ENCODE peak calls at places on chromosome 4, in eight cellular contexts. One of them, this sample, is unnamed.

GRCh38 chr4:99809326-99809725 is 7.3 kb upstream of the DAPP1 start:
- DNase-seq in naive thymus-derived CD4-positive, alpha-beta T cell: no peak
- DNase-seq in activated naive CD4-positive, alpha-beta T cell: no peak
- DNase-seq in left kidney: no peak
- DNase-seq in thoracic aorta: no peak
- DNase-seq in stimulated activated naive CD8-positive, alpha-beta T cell treated with anti-CD3 and anti-CD28 coated beads, Interleukin-15, Interleukin-2, amounts not matched to agents 100 U/mL and 50 U/mL, for 24 hours: no peak
- DNase-seq in sciatic nerve: no peak
- DNase-seq in germinal center: peak; percentile 36
- DNase-seq in this sample: peak; percentile 85

GRCh38 chr4:109947457-109947856 is 34.8 kb downstream of the EGF start:
- DNase-seq in naive thymus-derived CD4-positive, alpha-beta T cell: no peak
- DNase-seq in activated naive CD4-positive, alpha-beta T cell: no peak
- DNase-seq in left kidney: no peak
- DNase-seq in thoracic aorta: no peak
- DNase-seq in stimulated activated naive CD8-positive, alpha-beta T cell treated with anti-CD3 and anti-CD28 coated beads, Interleukin-15, Interleukin-2, amounts not matched to agents 100 U/mL and 50 U/mL, for 24 hours: no peak
- DNase-seq in sciatic nerve: no peak
- DNase-seq in germinal center: no peak
- DNase-seq in this sample: no peak

GRCh38 chr4:113978561-113979156 is 788 bp downstream of the ARSJ start:
- DNase-seq in naive thymus-derived CD4-positive, alpha-beta T cell: no peak
- DNase-seq in activated naive CD4-positive, alpha-beta T cell: no peak
- DNase-seq in left kidney: peak; percentile 53
- DNase-seq in thoracic aorta: no peak
- DNase-seq in stimulated activated naive CD8-positive, alpha-beta T cell treated with anti-CD3 and anti-CD28 coated beads, Interleukin-15, Interleukin-2, amounts not matched to agents 100 U/mL and 50 U/mL, for 24 hours: no peak
- DNase-seq in sciatic nerve: no peak
- DNase-seq in germinal center: no peak
- DNase-seq in this sample: no peak

GRCh38 chr4:137367608-137368007 is 164.7 kb downstream of the PCDH18 start:
- DNase-seq in naive thymus-derived CD4-positive, alpha-beta T cell: no peak
- DNase-seq in activated naive CD4-positive, alpha-beta T cell: no peak
- DNase-seq in left kidney: no peak
- DNase-seq in thoracic aorta: no peak
- DNase-seq in stimulated activated naive CD8-positive, alpha-beta T cell treated with anti-CD3 and anti-CD28 coated beads, Interleukin-15, Interleukin-2, amounts not matched to agents 100 U/mL and 50 U/mL, for 24 hours: no peak
- DNase-seq in sciatic nerve: no peak
- DNase-seq in germinal center: no peak
- DNase-seq in this sample: no peak

GRCh38 chr4:38119663-38120374 is 159.6 kb downstream of the PTTG2 start:
- DNase-seq in naive thymus-derived CD4-positive, alpha-beta T cell: no peak
- DNase-seq in activated naive CD4-positive, alpha-beta T cell: no peak
- DNase-seq in left kidney: peak; percentile 87
- DNase-seq in thoracic aorta: no peak
- DNase-seq in stimulated activated naive CD8-positive, alpha-beta T cell treated with anti-CD3 and anti-CD28 coated beads, Interleukin-15, Interleukin-2, amounts not matched to agents 100 U/mL and 50 U/mL, for 24 hours: no peak
- DNase-seq in sciatic nerve: no peak
- DNase-seq in germinal center: no peak
- DNase-seq in this sample: no peak

GRCh38 chr4:41399191-41399590 is 138.8 kb upstream of the LIMCH1 start:
- DNase-seq in naive thymus-derived CD4-positive, alpha-beta T cell: no peak
- DNase-seq in activated naive CD4-positive, alpha-beta T cell: no peak
- DNase-seq in left kidney: no peak
- DNase-seq in thoracic aorta: no peak
- DNase-seq in stimulated activated naive CD8-positive, alpha-beta T cell treated with anti-CD3 and anti-CD28 coated beads, Interleukin-15, Interleukin-2, amounts not matched to agents 100 U/mL and 50 U/mL, for 24 hours: no peak
- DNase-seq in sciatic nerve: no peak
- DNase-seq in germinal center: no peak
- DNase-seq in this sample: no peak

GRCh38 chr4:92031825-92032224 is 271.9 kb upstream of the GRID2 start:
- DNase-seq in naive thymus-derived CD4-positive, alpha-beta T cell: no peak
- DNase-seq in activated naive CD4-positive, alpha-beta T cell: no peak
- DNase-seq in left kidney: no peak
- DNase-seq in thoracic aorta: no peak
- DNase-seq in stimulated activated naive CD8-positive, alpha-beta T cell treated with anti-CD3 and anti-CD28 coated beads, Interleukin-15, Interleukin-2, amounts not matched to agents 100 U/mL and 50 U/mL, for 24 hours: no peak
- DNase-seq in sciatic nerve: no peak
- DNase-seq in germinal center: no peak
- DNase-seq in this sample: no peak

GRCh38 chr4:109191216-109191615 is 111.2 kb downstream of the COL25A1 start:
- DNase-seq in naive thymus-derived CD4-positive, alpha-beta T cell: no peak
- DNase-seq in activated naive CD4-positive, alpha-beta T cell: no peak
- DNase-seq in left kidney: no peak
- DNase-seq in thoracic aorta: no peak
- DNase-seq in stimulated activated naive CD8-positive, alpha-beta T cell treated with anti-CD3 and anti-CD28 coated beads, Interleukin-15, Interleukin-2, amounts not matched to agents 100 U/mL and 50 U/mL, for 24 hours: no peak
- DNase-seq in sciatic nerve: no peak
- DNase-seq in germinal center: no peak
- DNase-seq in this sample: no peak

GRCh38 chr4:148795156-148795864 is 353.1 kb upstream of the NR3C2 start:
- DNase-seq in naive thymus-derived CD4-positive, alpha-beta T cell: no peak
- DNase-seq in activated naive CD4-positive, alpha-beta T cell: no peak
- DNase-seq in left kidney: no peak
- DNase-seq in thoracic aorta: no peak
- DNase-seq in stimulated activated naive CD8-positive, alpha-beta T cell treated with anti-CD3 and anti-CD28 coated beads, Interleukin-15, Interleukin-2, amounts not matched to agents 100 U/mL and 50 U/mL, for 24 hours: no peak
- DNase-seq in sciatic nerve: no peak
- DNase-seq in germinal center: no peak
- DNase-seq in this sample: no peak

GRCh38 chr4:163484906-163485305 is 9.6 kb upstream of the TMA16 start:
- DNase-seq in naive thymus-derived CD4-positive, alpha-beta T cell: peak; percentile 26
- DNase-seq in activated naive CD4-positive, alpha-beta T cell: peak; percentile 0
- DNase-seq in left kidney: peak; percentile 81
- DNase-seq in thoracic aorta: no peak
- DNase-seq in stimulated activated naive CD8-positive, alpha-beta T cell treated with anti-CD3 and anti-CD28 coated beads, Interleukin-15, Interleukin-2, amounts not matched to agents 100 U/mL and 50 U/mL, for 24 hours: peak; percentile 64
- DNase-seq in sciatic nerve: peak; percentile 63
- DNase-seq in germinal center: peak; percentile 61
- DNase-seq in this sample: peak; percentile 45

GRCh38 chr4:7828011-7828720 is 111.5 kb downstream of the AFAP1 start:
- DNase-seq in naive thymus-derived CD4-positive, alpha-beta T cell: no peak
- DNase-seq in activated naive CD4-positive, alpha-beta T cell: no peak
- DNase-seq in left kidney: peak; percentile 97
- DNase-seq in thoracic aorta: no peak
- DNase-seq in stimulated activated naive CD8-positive, alpha-beta T cell treated with anti-CD3 and anti-CD28 coated beads, Interleukin-15, Interleukin-2, amounts not matched to agents 100 U/mL and 50 U/mL, for 24 hours: peak; percentile 47
- DNase-seq in sciatic nerve: peak; percentile 81
- DNase-seq in germinal center: no peak
- DNase-seq in this sample: no peak

GRCh38 chr4:176383273-176384077 is 63.7 kb downstream of the SPCS3 start:
- DNase-seq in naive thymus-derived CD4-positive, alpha-beta T cell: no peak
- DNase-seq in activated naive CD4-positive, alpha-beta T cell: no peak
- DNase-seq in left kidney: no peak
- DNase-seq in thoracic aorta: no peak
- DNase-seq in stimulated activated naive CD8-positive, alpha-beta T cell treated with anti-CD3 and anti-CD28 coated beads, Interleukin-15, Interleukin-2, amounts not matched to agents 100 U/mL and 50 U/mL, for 24 hours: no peak
- DNase-seq in sciatic nerve: no peak
- DNase-seq in germinal center: no peak
- DNase-seq in this sample: no peak

GRCh38 chr4:185171373-185172071 is 28.5 kb downstream of the SLC25A4 start:
- DNase-seq in naive thymus-derived CD4-positive, alpha-beta T cell: no peak
- DNase-seq in activated naive CD4-positive, alpha-beta T cell: no peak
- DNase-seq in left kidney: peak; percentile 34
- DNase-seq in thoracic aorta: no peak
- DNase-seq in stimulated activated naive CD8-positive, alpha-beta T cell treated with anti-CD3 and anti-CD28 coated beads, Interleukin-15, Interleukin-2, amounts not matched to agents 100 U/mL and 50 U/mL, for 24 hours: no peak
- DNase-seq in sciatic nerve: no peak
- DNase-seq in germinal center: no peak
- DNase-seq in this sample: no peak

GRCh38 chr4:163755013-163755412 is 260.5 kb downstream of the TMA16 start:
- DNase-seq in naive thymus-derived CD4-positive, alpha-beta T cell: no peak
- DNase-seq in activated naive CD4-positive, alpha-beta T cell: no peak
- DNase-seq in left kidney: no peak
- DNase-seq in thoracic aorta: no peak
- DNase-seq in stimulated activated naive CD8-positive, alpha-beta T cell treated with anti-CD3 and anti-CD28 coated beads, Interleukin-15, Interleukin-2, amounts not matched to agents 100 U/mL and 50 U/mL, for 24 hours: no peak
- DNase-seq in sciatic nerve: no peak
- DNase-seq in germinal center: peak; percentile 11
- DNase-seq in this sample: no peak

GRCh38 chr4:55183926-55184599 is 58.7 kb upstream of the KDR start:
- DNase-seq in naive thymus-derived CD4-positive, alpha-beta T cell: no peak
- DNase-seq in activated naive CD4-positive, alpha-beta T cell: no peak
- DNase-seq in left kidney: no peak
- DNase-seq in thoracic aorta: no peak
- DNase-seq in stimulated activated naive CD8-positive, alpha-beta T cell treated with anti-CD3 and anti-CD28 coated beads, Interleukin-15, Interleukin-2, amounts not matched to agents 100 U/mL and 50 U/mL, for 24 hours: no peak
- DNase-seq in sciatic nerve: no peak
- DNase-seq in germinal center: no peak
- DNase-seq in this sample: no peak

GRCh38 chr4:143411527-143412480 is 75.1 kb downstream of the GAB1 start:
- DNase-seq in naive thymus-derived CD4-positive, alpha-beta T cell: no peak
- DNase-seq in activated naive CD4-positive, alpha-beta T cell: no peak
- DNase-seq in left kidney: no peak
- DNase-seq in thoracic aorta: no peak
- DNase-seq in stimulated activated naive CD8-positive, alpha-beta T cell treated with anti-CD3 and anti-CD28 coated beads, Interleukin-15, Interleukin-2, amounts not matched to agents 100 U/mL and 50 U/mL, for 24 hours: no peak
- DNase-seq in sciatic nerve: no peak
- DNase-seq in germinal center: no peak
- DNase-seq in this sample: no peak